ENCODE peak calls at places on chromosome 14, in six cellular contexts. Q is stromal cell of bone marrow; I is NCI-H1092 treated with DMSO at 0.1 percent for 48 hours; J is HTR-8/SVneo; M is activated naive CD4-positive, alpha-beta T cell; Z is iris pigment epithelial cell. A is an unnamed sample.

GRCh38 chr14:101711041-101711861 is 50.3 kb upstream of the PPP2R5C start:
- DNase-seq in Q (no peak), I (no peak), J (no peak), M (no peak), Z (no peak), A (no peak)

GRCh38 chr14:69183735-69184134 is 7.6 kb upstream of the EXD2 start:
- DNase-seq in Q (no peak), I (no peak), J (no peak), M (no peak), Z (peak; percentile 60), A (no peak)

GRCh38 chr14:35292770-35293561 is 784 bp downstream of the PSMA6 start:
- DNase-seq in Q (no peak), I (no peak), J (no peak), M (no peak), Z (peak; percentile 17), A (no peak)

GRCh38 chr14:37453985-37454384 is 141.1 kb downstream of the FOXA1 start:
- DNase-seq in Q (no peak), I (no peak), J (no peak), M (no peak), Z (no peak), A (no peak)

GRCh38 chr14:82447586-82447985 is 913.9 kb upstream of the SEL1L start:
- DNase-seq in Q (no peak), I (peak; percentile 29), J (no peak), M (no peak), Z (no peak), A (no peak)

GRCh38 chr14:33393895-33394405 is 455.3 kb downstream of the NPAS3 start:
- DNase-seq in Q (no peak), I (no peak), J (no peak), M (no peak), Z (no peak), A (no peak)

GRCh38 chr14:103136388-103137271 is 13.4 kb downstream of the TNFAIP2 start:
- DNase-seq in Q (no peak), I (no peak), J (no peak), M (no peak), Z (peak; percentile 75), A (no peak)

GRCh38 chr14:84857129-84857528 is 672.8 kb upstream of the FLRT2 start:
- DNase-seq in Q (no peak), I (no peak), J (no peak), M (no peak), Z (peak; percentile 4), A (no peak)

GRCh38 chr14:67570453-67570852 is 29.6 kb downstream of the PIGH start:
- DNase-seq in Q (no peak), I (no peak), J (no peak), M (no peak), Z (no peak), A (no peak)

GRCh38 chr14:69268223-69268622 is 8.3 kb downstream of the GALNT16 start:
- DNase-seq in Q (peak; percentile 70), I (no peak), J (no peak), M (no peak), Z (peak; percentile 39), A (no peak)

GRCh38 chr14:101473795-101474562 is 87.3 kb upstream of the DIO3 start:
- DNase-seq in Q (no peak), I (no peak), J (no peak), M (no peak), Z (no peak), A (no peak)

GRCh38 chr14:82626156-82627055 is 1092.8 kb upstream of the SEL1L start:
- DNase-seq in Q (no peak), I (no peak), J (no peak), M (no peak), Z (no peak), A (no peak)

GRCh38 chr14:103014466-103015319 is 42.7 kb downstream of the CDC42BPB start:
- DNase-seq in Q (no peak), I (no peak), J (no peak), M (no peak), Z (peak; percentile 61), A (peak; percentile 22)

GRCh38 chr14:96351986-96352385 is 11.2 kb downstream of the ATG2B start:
- DNase-seq in Q (no peak), I (no peak), J (no peak), M (no peak), Z (peak; percentile 63), A (no peak)

GRCh38 chr14:76779221-76780057 is 18.2 kb downstream of the VASH1 start:
- DNase-seq in Q (no peak), I (no peak), J (no peak), M (no peak), Z (no peak), A (peak; percentile 13)

GRCh38 chr14:68278568-68279436 is 459.2 kb downstream of the RAD51B start:
- DNase-seq in Q (peak; percentile 33), I (no peak), J (peak; percentile 78), M (no peak), Z (peak; percentile 66), A (no peak)

GRCh38 chr14:68658029-68658509 is 134.8 kb downstream of the ZFP36L1 start:
- DNase-seq in Q (no peak), I (no peak), J (no peak), M (no peak), Z (no peak), A (no peak)

GRCh38 chr14:37196604-37197420 is 925 bp upstream of the MIPOL1 start:
- DNase-seq in Q (no peak), I (peak; percentile 22), J (no peak), M (no peak), Z (no peak), A (no peak)

GRCh38 chr14:51368721-51369163 is 128.7 kb downstream of the TMX1 start:
- DNase-seq in Q (peak; percentile 88), I (no peak), J (no peak), M (no peak), Z (peak; percentile 96), A (peak; percentile 43)

GRCh38 chr14:76887196-76887595 is 61.0 kb downstream of the LRRC74A start:
- DNase-seq in Q (no peak), I (no peak), J (no peak), M (no peak), Z (no peak), A (no peak)

A was measured in breast epithelium.